ENCODE peak calls at places on chromosomes 12 and 14, in nine cellular contexts. E is body of pancreas, P is transverse colon, V is upper lobe of left lung, X is sigmoid colon, T is stomach, H is gastrocnemius medialis, I is tibial nerve, U is uterus. N is an unnamed sample.

GRCh38 chr14:37196604-37197420 is 925 bp upstream of the MIPOL1 start:
- DNase-seq in E (no peak), I (no peak), T (no peak), X (no peak), V (no peak), H (no peak), U (no peak), P (no peak), N (no peak)

GRCh38 chr14:90574640-90575131 is 177.9 kb downstream of the CALM1 start:
- DNase-seq in E (no peak), H (peak; percentile 75), T (no peak), U (no peak), P (no peak), V (no peak), X (no peak), I (no peak), N (peak; percentile 47)

GRCh38 chr12:99157946-99158345 is 489.6 kb upstream of the GARIN6 start:
- DNase-seq in H (no peak), V (no peak), U (no peak), P (no peak), E (no peak), T (no peak), I (no peak), X (no peak), N (no peak)

GRCh38 chr14:77076118-77076631 is 21.9 kb upstream of the CIPC start:
- DNase-seq in X (peak; percentile 89), H (peak; percentile 87), P (peak; percentile 65), T (peak; percentile 58), I (peak; percentile 89), V (peak; percentile 79), E (peak; percentile 49), U (peak; percentile 68), N (peak; percentile 86)

GRCh38 chr12:111430418-111431353 is 25.0 kb downstream of the SH2B3 start:
- DNase-seq in U (no peak), T (no peak), V (no peak), E (no peak), P (no peak), X (no peak), H (no peak), I (no peak), N (no peak)

GRCh38 chr12:16844875-16845274 is 238.9 kb upstream of the LMO3 start:
- DNase-seq in H (no peak), X (no peak), P (no peak), T (no peak), U (no peak), E (peak; percentile 14), I (no peak), V (no peak), N (no peak)

GRCh38 chr14:36333106-36333505 is 12.7 kb upstream of the MBIP start:
- DNase-seq in V (no peak), X (no peak), U (no peak), H (no peak), I (no peak), T (no peak), P (no peak), E (no peak), N (no peak)

GRCh38 chr12:122085006-122085405 is 6.5 kb downstream of the MLXIP start:
- DNase-seq in X (peak; percentile 11), E (no peak), H (peak; percentile 23), U (no peak), V (no peak), T (no peak), I (no peak), P (no peak), N (no peak)

GRCh38 chr14:97301931-97302559 is 504.9 kb downstream of the VRK1 start:
- DNase-seq in H (no peak), E (no peak), U (no peak), I (no peak), T (no peak), P (no peak), V (no peak), X (no peak), N (no peak)

GRCh38 chr12:107515446-107515958 is 170.1 kb upstream of the PWP1 start:
- DNase-seq in H (peak; percentile 75), X (peak; percentile 87), T (no peak), E (peak; percentile 22), U (no peak), V (peak; percentile 74), P (no peak), I (peak; percentile 87), N (peak; percentile 75)

GRCh38 chr14:89540830-89541470 is 123.9 kb upstream of the FOXN3 start:
- DNase-seq in E (no peak), H (no peak), X (no peak), U (no peak), I (no peak), V (no peak), T (no peak), P (no peak), N (no peak)

GRCh38 chr12:12714276-12715001 is 2.7 kb upstream of the CDKN1B start:
- DNase-seq in V (peak; percentile 72), T (peak; percentile 54), E (peak; percentile 56), H (peak; percentile 25), U (no peak), X (no peak), P (peak; percentile 77), I (no peak), N (no peak)

GRCh38 chr14:90288646-90289355 is 32.4 kb downstream of the PSMC1 start:
- DNase-seq in U (no peak), E (no peak), P (no peak), I (no peak), T (no peak), H (no peak), V (no peak), X (no peak), N (peak; percentile 30)

GRCh38 chr14:61238611-61239010 is 42.5 kb downstream of the TMEM30B start:
- DNase-seq in U (no peak), P (no peak), H (no peak), X (no peak), I (no peak), T (no peak), V (no peak), E (no peak), N (no peak)

GRCh38 chr14:60561845-60562746 is 53.1 kb downstream of the SIX6 start:
- DNase-seq in V (no peak), T (peak; percentile 44), H (peak; percentile 32), X (peak; percentile 67), U (peak; percentile 38), E (peak; percentile 37), I (peak; percentile 52), P (peak; percentile 11), N (peak; percentile 46)

GRCh38 chr12:16520328-16520727 is 85.6 kb downstream of the LMO3 start:
- DNase-seq in X (no peak), U (no peak), E (no peak), V (no peak), I (no peak), P (no peak), H (no peak), T (no peak), N (no peak)

GRCh38 chr12:29425722-29426121 is 44.8 kb upstream of the ERGIC2 start:
- DNase-seq in P (no peak), X (no peak), T (no peak), H (no peak), E (no peak), V (no peak), U (no peak), I (no peak), N (no peak)

GRCh38 chr12:114411081-114411836 is 5.3 kb upstream of the TBX5 start:
- DNase-seq in P (no peak), V (no peak), E (no peak), U (no peak), T (no peak), X (no peak), H (no peak), I (no peak), N (no peak)

GRCh38 chr12:22573181-22573580 is 28.8 kb upstream of the C2CD5 start:
- DNase-seq in U (no peak), X (no peak), V (no peak), I (no peak), T (no peak), P (no peak), H (no peak), E (no peak), N (no peak)
- H3K4me1 ChIP-seq in U (no peaks in the 10 kb centered on the region), X (no peaks in the 10 kb centered on the region), V (no peaks in the 10 kb centered on the region), I (no peaks in the 10 kb centered on the region), T (no peaks in the 10 kb centered on the region), P (peaks cover 4% of the 10 kb centered on the region), H (no peaks in the 10 kb centered on the region), E (no peaks in the 10 kb centered on the region), N (no peaks in the 10 kb centered on the region)

DNA sequence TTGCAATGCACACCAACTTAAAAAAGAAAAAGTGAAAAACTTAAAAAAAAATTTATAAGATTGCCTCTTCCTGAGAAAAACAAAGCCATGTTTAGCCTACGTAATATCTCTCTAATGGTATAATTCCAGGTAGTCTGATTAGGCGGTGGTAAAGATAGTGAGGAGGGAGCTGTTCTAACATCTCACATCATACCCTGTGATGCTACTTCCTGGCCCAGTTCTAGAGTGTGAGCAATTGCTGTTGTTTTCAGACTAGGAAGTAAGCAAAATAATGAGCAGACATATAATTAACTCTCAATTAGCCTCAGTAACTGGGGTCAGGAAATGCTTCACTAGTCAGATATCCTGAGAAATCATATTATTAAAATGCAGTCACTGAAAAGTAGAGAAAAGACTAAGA is 113.9 kb downstream of the PHLDA1 start:
- DNase-seq in H (no peak), U (no peak), X (no peak), I (no peak), V (no peak), T (no peak), E (no peak), P (no peak), N (no peak)
- TF ChIP-seq POLR2A in H (no peak), U (no peak), X (no peak), I (no peak), V (no peak), T (no peak), E (no peak), P (no peak), N (no peak)

GRCh38 chr14:69288001-69288771 is 28.2 kb downstream of the GALNT16 start:
- DNase-seq in T (peak; percentile 33), I (peak; percentile 43), X (peak; percentile 89), H (no peak), P (peak; percentile 27), V (no peak), U (peak; percentile 80), E (peak; percentile 45), N (peak; percentile 62)
- H3K4me1 ChIP-seq in T (no peaks in the 10 kb centered on the region), I (no peaks in the 10 kb centered on the region), X (no peaks in the 10 kb centered on the region), H (peaks cover 12% of the 10 kb centered on the region), P (no peaks in the 10 kb centered on the region), V (no peaks in the 10 kb centered on the region), U (no peaks in the 10 kb centered on the region), E (peaks cover 13% of the 10 kb centered on the region), N (peaks cover 28% of the 10 kb centered on the region)

GRCh38 chr14:105852378-105853088 is 326.1 kb downstream of the TMEM121 start:
- DNase-seq in H (no peak), U (no peak), V (no peak), T (no peak), E (no peak), P (peak; percentile 5), I (no peak), X (no peak), N (peak; percentile 48)

GRCh38 chr14:105850853-105851581 is 324.6 kb downstream of the TMEM121 start:
- DNase-seq in V (peak; percentile 17), I (no peak), E (no peak), T (no peak), U (no peak), P (no peak), H (no peak), X (no peak), N (no peak)

GRCh38 chr14:105851716-105852377 is 325.5 kb downstream of the TMEM121 start:
- DNase-seq in V (peak; percentile 19), X (peak; percentile 52), U (no peak), T (no peak), P (peak; percentile 4), E (no peak), I (no peak), H (no peak), N (peak; percentile 56)

GRCh38 chr14:105848570-105848969 is 322.2 kb downstream of the TMEM121 start:
- DNase-seq in H (no peak), T (no peak), X (no peak), P (no peak), V (no peak), E (no peak), I (no peak), U (no peak), N (no peak)

GRCh38 chr14:105849933-105850626 is 323.7 kb downstream of the TMEM121 start:
- DNase-seq in E (no peak), H (no peak), X (no peak), V (peak; percentile 15), I (no peak), U (no peak), P (no peak), T (no peak), N (no peak)
- TF ChIP-seq POLR2A in E (no peak), H (no peak), X (no peak), V (no peak), I (no peak), U (no peak), P (no peak), T (no peak), N (no peak)